ENCODE peak calls at places on chromosomes 13 and 19, in four cellular contexts. R is fibroblast of lung, E is cardiac muscle cell, H is heart left ventricle. C is an unnamed sample.

GRCh38 chr13:109673477-109673876 is 112.9 kb downstream of the IRS2 start:
- DNase-seq in R (no peak), E (no peak), H (no peak), C (no peak)

GRCh38 chr13:84500016-84500415 is 617.7 kb upstream of the SLITRK1 start:
- DNase-seq in R (peak; percentile 12), E (no peak), H (no peak), C (no peak)

GRCh38 chr19:50772408-50773311 is 2.4 kb downstream of the GPR32 start:
- DNase-seq in R (no peak), E (peak; percentile 20), H (no peak), C (no peak)

GRCh38 chr13:73708393-73708985 is 425.7 kb downstream of the KLF12 start:
- DNase-seq in R (peak; percentile 80), E (peak; percentile 84), H (no peak), C (no peak)

GRCh38 chr19:4316940-4317339 is 12.5 kb downstream of the FSD1 start:
- DNase-seq in R (no peak), E (no peak), H (no peak), C (no peak)

GRCh38 chr13:46632171-46632570 is 79.2 kb downstream of the LRCH1 start:
- DNase-seq in R (no peak), E (no peak), H (no peak), C (no peak)

GRCh38 chr13:42396501-42396900 is 124.5 kb downstream of the AKAP11 start:
- DNase-seq in R (no peak), E (no peak), H (no peak), C (no peak)

GRCh38 chr13:98480915-98481510 is 95.9 kb downstream of the STK24 start:
- DNase-seq in R (peak; percentile 38), E (peak; percentile 21), H (peak; percentile 70), C (peak; percentile 60)

GRCh38 chr13:91280806-91281205 is 66.7 kb upstream of the MIR17HG start:
- DNase-seq in R (no peak), E (no peak), H (no peak), C (no peak)

GRCh38 chr19:15393963-15394362 is 14.4 kb upstream of the AKAP8 start:
- DNase-seq in R (peak; percentile 39), E (no peak), H (no peak), C (no peak)

GRCh38 chr13:111626371-111627305 is 306.2 kb downstream of the TEX29 start:
- DNase-seq in R (no peak), E (no peak), H (peak; percentile 56), C (peak; percentile 61)

GRCh38 chr13:91346848-91347211 is 657 bp upstream of the MIR17HG start:
- DNase-seq in R (no peak), E (peak; percentile 10), H (no peak), C (no peak)

GRCh38 chr13:84605927-84606326 is 723.7 kb upstream of the SLITRK1 start:
- DNase-seq in R (no peak), E (no peak), H (no peak), C (no peak)

GRCh38 chr13:30120133-30120822 is 187.1 kb downstream of the KATNAL1 start:
- DNase-seq in R (no peak), E (no peak), H (no peak), C (no peak)

GRCh38 chr13:48477191-48477855 is 55.6 kb downstream of the RCBTB2 start:
- DNase-seq in R (no peak), E (no peak), H (no peak), C (no peak)

GRCh38 chr13:43356566-43356965 is 333.2 kb downstream of the DNAJC15 start:
- DNase-seq in R (no peak), E (no peak), H (no peak), C (no peak)

GRCh38 chr19:47324502-47324901 is 7.5 kb upstream of the C5AR2 start:
- DNase-seq in R (no peak), E (no peak), H (peak; percentile 66), C (peak; percentile 41)

GRCh38 chr13:87208636-87209035 is 462.5 kb upstream of the SLITRK5 start:
- DNase-seq in R (no peak), E (no peak), H (no peak), C (no peak)

GRCh38 chr13:110912651-110913051 is 2.2 kb downstream of the ANKRD10 start:
- DNase-seq in R (peak; percentile 73), E (peak; percentile 78), H (no peak), C (no peak)

GRCh38 chr13:71254384-71254783 is 612.6 kb downstream of the DACH1 start:
- DNase-seq in R (no peak), E (no peak), H (no peak), C (no peak)

GRCh38 chr13:32881074-32881791 is 135.0 kb upstream of the KL start:
- DNase-seq in R (peak; percentile 77), E (peak; percentile 68), H (no peak), C (no peak)

GRCh38 chr19:1676351-1677266 is 24.2 kb upstream of the TCF3 start:
- DNase-seq in R (no peak), E (no peak), H (no peak), C (no peak)

GRCh38 chr19:33297401-33298145 is 4.8 kb downstream of the CEBPA start:
- DNase-seq in R (no peak), E (no peak), H (no peak), C (no peak)

GRCh38 chr19:13483215-13483614 is 23.1 kb downstream of the CACNA1A start:
- DNase-seq in R (no peak), E (no peak), H (no peak), C (no peak)

GRCh38 chr19:39941615-39942507 is 7.4 kb upstream of the FCGBP start:
- DNase-seq in R (no peak), E (peak; percentile 64), H (no peak), C (no peak)
- H3K27ac ChIP-seq in R (no peak overlapping the region), E (no peak overlapping the region), H (no peak overlapping the region), C (peak overlapping the region; percentile 38)

DNA sequence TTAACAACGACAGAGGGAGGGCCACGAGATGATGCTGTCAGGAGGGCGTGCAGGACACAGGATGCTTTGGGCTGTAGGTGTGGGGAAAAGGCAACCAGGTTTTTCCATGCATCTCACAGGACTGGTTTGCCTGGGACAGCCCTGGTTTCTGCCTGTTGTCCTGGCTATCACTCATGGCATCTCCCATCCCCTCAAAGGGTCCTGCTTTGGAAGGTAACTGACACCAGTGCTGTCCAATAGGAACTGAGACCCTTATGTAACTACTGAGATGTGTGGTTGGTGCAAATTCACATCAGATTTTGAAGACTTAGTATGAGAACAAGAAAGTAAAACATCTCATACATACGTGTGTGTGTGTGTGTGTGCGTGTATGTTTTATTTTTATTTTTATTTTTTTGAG is 144.2 kb downstream of the URI1 start:
- DNase-seq in R (no peak), E (no peak), H (no peak), C (no peak)
- H3K36me3 ChIP-seq in R (no peaks in the 10 kb centered on the region), E (no peaks in the 10 kb centered on the region), H (no peaks in the 10 kb centered on the region), C (no peaks in the 10 kb centered on the region)

DNA sequence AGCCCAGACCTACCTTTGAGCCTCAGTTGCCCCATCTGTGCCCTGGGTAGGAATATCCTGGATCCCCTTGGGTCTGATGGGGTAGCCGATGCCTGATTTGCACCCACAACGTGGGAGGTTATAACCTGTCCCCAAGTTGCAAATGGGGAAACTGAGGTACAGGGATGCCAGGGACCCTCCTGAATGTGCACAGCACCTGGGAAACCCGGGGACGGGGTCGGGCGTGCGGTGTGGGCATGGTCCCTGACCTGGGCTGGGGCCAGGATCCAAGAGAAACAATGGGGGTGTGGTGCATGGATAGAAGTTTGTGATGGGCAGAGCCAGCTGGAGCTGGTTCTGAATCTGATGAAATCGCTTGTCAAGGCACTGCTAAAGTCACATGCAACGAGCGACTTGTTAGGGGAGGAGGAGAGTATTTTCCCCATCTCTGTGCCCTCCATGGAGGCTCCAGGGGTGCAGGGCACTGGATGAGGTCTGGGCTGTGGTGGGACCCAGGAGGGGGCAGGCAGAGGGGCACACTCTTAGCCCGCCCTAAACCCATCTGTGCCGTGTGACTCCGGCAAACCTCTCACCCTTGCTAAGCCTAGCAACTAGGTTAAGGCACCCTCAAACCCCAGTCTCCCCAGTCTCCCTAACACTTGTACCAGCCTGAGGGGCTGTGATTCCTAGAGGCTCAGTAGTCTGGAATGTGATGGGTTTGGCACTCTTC is 739 bp downstream of the GDF15 start:
- DNase-seq in R (peak; percentile 89), E (peak; percentile 69), H (no peak), C (no peak)
- H3K27me3 ChIP-seq in R (peaks cover 2% of the 10 kb centered on the region), E (peaks cover 20% of the 10 kb centered on the region), H (no peaks in the 10 kb centered on the region), C (peaks cover 6% of the 10 kb centered on the region)

DNA sequence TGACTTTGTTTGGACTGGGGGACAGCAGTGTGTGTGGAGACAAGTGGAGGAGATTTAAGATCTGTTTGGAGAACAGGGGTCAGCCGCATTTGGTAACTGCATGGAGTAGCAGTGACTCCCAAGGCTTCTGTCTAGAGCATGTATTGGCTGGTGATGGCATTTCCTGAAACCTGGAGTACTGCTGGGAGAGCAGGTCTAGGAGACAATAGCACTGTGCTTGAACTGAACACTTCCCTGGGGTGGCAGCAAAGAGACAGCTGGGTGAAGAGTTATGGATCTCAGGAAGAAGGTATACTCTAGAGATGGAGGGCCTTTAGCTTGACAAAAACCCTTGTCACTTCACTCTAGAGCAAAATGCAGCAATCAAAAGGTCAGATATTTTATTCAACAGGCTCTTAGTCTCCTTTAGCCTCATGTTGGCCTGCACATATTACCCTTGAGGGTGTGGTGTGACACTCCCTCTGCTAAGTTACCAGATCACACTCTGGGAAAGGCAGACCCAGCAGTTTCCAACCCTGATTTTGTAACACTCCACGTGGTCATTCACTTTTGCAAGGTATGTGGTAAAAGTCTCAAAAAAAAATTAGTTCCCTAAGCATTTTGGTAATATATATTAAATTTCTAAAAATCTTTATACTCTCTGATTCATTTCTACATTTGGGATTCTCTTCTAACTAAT is 70.2 kb downstream of the DHRS12 start:
- DNase-seq in R (no peak), E (no peak), H (no peak), C (no peak)
- H3K27ac ChIP-seq in R (no peak overlapping the region), E (no peak overlapping the region), H (no peak overlapping the region), C (no peak overlapping the region)

GRCh38 chr19:57709616-57710015 is 612 bp upstream of the ZNF154 start:
- DNase-seq in R (no peak), E (no peak), H (no peak), C (no peak)
- H3K36me3 ChIP-seq in R (no peaks in the 10 kb centered on the region), E (no peaks in the 10 kb centered on the region), H (peaks cover 8% of the 10 kb centered on the region), C (peaks cover 31% of the 10 kb centered on the region)

GRCh38 chr19:45121827-45122345 is 28.9 kb downstream of the PPP1R37 start:
- DNase-seq in R (no peak), E (no peak), H (no peak), C (no peak)
- H3K27me3 ChIP-seq in R (no peaks in the 10 kb centered on the region), E (no peaks in the 10 kb centered on the region), H (no peaks in the 10 kb centered on the region), C (no peaks in the 10 kb centered on the region)

DNA sequence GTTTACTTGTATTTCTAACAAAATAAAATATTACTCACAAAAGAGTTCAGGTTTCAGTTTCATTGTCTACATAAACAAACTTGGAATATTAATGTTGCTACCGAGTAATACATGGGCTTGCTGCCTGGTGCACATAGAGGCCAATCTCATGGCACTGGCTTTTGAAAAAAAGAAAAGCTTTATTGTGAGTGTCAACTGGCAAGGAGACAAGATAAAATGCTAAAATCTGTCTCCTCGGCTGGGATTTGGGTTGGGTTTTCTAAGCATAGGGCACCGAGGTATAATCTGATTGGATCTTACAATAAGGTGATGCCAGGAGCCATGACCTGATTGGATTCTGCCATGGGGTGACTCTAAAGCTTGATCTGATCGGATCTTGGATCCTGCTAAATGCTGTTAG is 1519.9 kb upstream of the MIR17HG start:
- DNase-seq in R (peak; percentile 50), E (no peak), H (no peak), C (no peak)
- H3K27ac ChIP-seq in R (no peak overlapping the region), E (no peak overlapping the region), H (no peak overlapping the region), C (no peak overlapping the region)

GRCh38 chr19:49651871-49652722 is 10.1 kb downstream of the SCAF1 start:
- DNase-seq in R (no peak), E (no peak), H (no peak), C (no peak)

GRCh38 chr19:49654581-49654980 is 11.1 kb downstream of the IRF3 start:
- DNase-seq in R (no peak), E (no peak), H (no peak), C (no peak)

GRCh38 chr19:49652723-49653465 is 10.9 kb downstream of the SCAF1 start:
- DNase-seq in R (no peak), E (no peak), H (no peak), C (no peak)

GRCh38 chr19:49653466-49653806 is 11.4 kb downstream of the SCAF1 start:
- DNase-seq in R (no peak), E (no peak), H (no peak), C (no peak)

GRCh38 chr19:49651029-49651825 is 9.2 kb downstream of the SCAF1 start:
- DNase-seq in R (no peak), E (no peak), H (no peak), C (no peak)
- H3K36me3 ChIP-seq in R (peaks cover 37% of the 10 kb centered on the region), E (peaks cover 50% of the 10 kb centered on the region), H (peaks cover 94% of the 10 kb centered on the region), C (peaks cover 93% of the 10 kb centered on the region)